ENCODE peak calls at places on chromosome 6, in nine cellular contexts. A, E, F, M, J, H, X, Q and G are unnamed samples.

GRCh38 chr6:36073587-36073986 is 46.0 kb downstream of the MAPK14 start:
- DNase-seq in A (no peak), E (no peak), F (no peak), M (no peak), J (no peak), H (no peak), X (no peak), Q (no peak), G (no peak)

GRCh38 chr6:134882426-134883038 is 67.4 kb downstream of the ALDH8A1 start:
- DNase-seq in J (peak; percentile 60), H (peak; percentile 44), E (no peak), A (peak; percentile 40), M (peak; percentile 66), Q (peak; percentile 82), X (peak; percentile 43), F (peak; percentile 22), G (peak; percentile 56)

GRCh38 chr6:101597711-101598110 is 204.2 kb downstream of the GRIK2 start:
- DNase-seq in A (no peak), M (no peak), J (no peak), Q (no peak), X (no peak), F (no peak), E (no peak), H (peak; percentile 19), G (no peak)

GRCh38 chr6:49556429-49556837 is 6.0 kb downstream of the C6orf141 start:
- DNase-seq in Q (no peak), J (peak; percentile 31), E (peak; percentile 74), H (peak; percentile 86), M (no peak), A (no peak), X (peak; percentile 89), F (peak; percentile 53), G (no peak)

GRCh38 chr6:168060521-168060931 is 18.5 kb downstream of the FRMD1 start:
- DNase-seq in M (peak; percentile 35), F (peak; percentile 13), A (peak; percentile 56), E (no peak), Q (peak; percentile 72), J (peak; percentile 60), X (peak; percentile 64), H (no peak), G (peak; percentile 72)

GRCh38 chr6:63821442-63821841 is 185.8 kb downstream of the PHF3 start:
- DNase-seq in Q (no peak), J (no peak), F (no peak), H (no peak), E (no peak), A (no peak), M (no peak), X (no peak), G (no peak)

GRCh38 chr6:156988276-156989158 is 211.3 kb downstream of the ARID1B start:
- DNase-seq in H (no peak), F (no peak), M (no peak), A (no peak), E (no peak), X (peak; percentile 39), Q (no peak), J (no peak), G (no peak)

GRCh38 chr6:39400026-39400425 is 77.5 kb upstream of the KCNK16 start:
- DNase-seq in J (no peak), M (no peak), X (no peak), F (no peak), A (no peak), Q (no peak), H (no peak), E (no peak), G (no peak)

GRCh38 chr6:95228636-95229035 is 348.7 kb upstream of the MANEA start:
- DNase-seq in H (no peak), J (no peak), E (no peak), M (no peak), X (no peak), F (no peak), Q (no peak), A (no peak), G (no peak)

GRCh38 chr6:3825851-3826581 is 23.2 kb upstream of the FAM50B start:
- DNase-seq in E (peak; percentile 94), A (peak; percentile 94), X (peak; percentile 73), M (peak; percentile 92), Q (no peak), F (peak; percentile 62), H (peak; percentile 81), J (peak; percentile 93), G (peak; percentile 86)

GRCh38 chr6:96433950-96434349 is 87.7 kb upstream of the UFL1 start:
- DNase-seq in X (no peak), Q (no peak), F (no peak), J (no peak), A (no peak), M (no peak), E (no peak), H (no peak), G (no peak)
- H3K27ac ChIP-seq in X (no peak overlapping the region), Q (no peak overlapping the region), F (no peak overlapping the region), J (no peak overlapping the region), A (no peak overlapping the region), M (no peak overlapping the region), E (no peak overlapping the region), H (no peak overlapping the region), G (no peak overlapping the region)

GRCh38 chr6:5997420-5998093 is 9.2 kb downstream of the NRN1 start:
- DNase-seq in X (no peak), Q (no peak), J (peak; percentile 29), M (no peak), A (no peak), F (no peak), H (no peak), E (no peak), G (no peak)
- H3K4me3 ChIP-seq in X (peak overlapping the region; percentile 75), Q (peak overlapping the region; percentile 9), J (peak overlapping the region; percentile 50), M (peak overlapping the region; percentile 61), A (peak overlapping the region; percentile 22), F (no peak overlapping the region), H (no peak overlapping the region), E (no peak overlapping the region), G (peak overlapping the region; percentile 74)

DNA sequence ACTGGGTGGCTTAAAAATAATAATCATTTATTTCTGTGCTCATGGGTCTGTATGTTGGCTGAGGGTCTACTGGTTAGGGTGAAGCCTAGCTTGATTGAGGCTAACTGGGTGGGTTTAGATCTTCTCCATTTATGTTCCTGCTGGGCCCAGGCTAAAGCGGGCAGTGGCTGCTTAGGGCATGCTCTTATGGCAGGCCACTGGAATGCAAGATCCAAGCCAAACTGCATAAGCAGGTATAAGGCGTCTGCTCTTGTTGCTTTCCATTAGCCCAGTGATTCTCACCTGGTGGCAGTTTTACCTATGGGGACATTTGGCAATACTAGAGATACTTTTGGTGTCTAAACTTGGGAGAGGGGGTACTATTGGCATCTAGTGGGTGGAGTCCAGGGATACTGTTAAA is 44.5 kb downstream of the QKI start:
- DNase-seq in H (no peak), A (no peak), J (no peak), F (no peak), M (no peak), E (no peak), Q (no peak), X (no peak), G (no peak)
- H3K27ac ChIP-seq in H (no peak overlapping the region), A (no peak overlapping the region), J (no peak overlapping the region), F (peak overlapping the region; percentile 54), M (no peak overlapping the region), E (peak overlapping the region; percentile 62), Q (no peak overlapping the region), X (no peak overlapping the region), G (peak overlapping the region; percentile 66)

DNA sequence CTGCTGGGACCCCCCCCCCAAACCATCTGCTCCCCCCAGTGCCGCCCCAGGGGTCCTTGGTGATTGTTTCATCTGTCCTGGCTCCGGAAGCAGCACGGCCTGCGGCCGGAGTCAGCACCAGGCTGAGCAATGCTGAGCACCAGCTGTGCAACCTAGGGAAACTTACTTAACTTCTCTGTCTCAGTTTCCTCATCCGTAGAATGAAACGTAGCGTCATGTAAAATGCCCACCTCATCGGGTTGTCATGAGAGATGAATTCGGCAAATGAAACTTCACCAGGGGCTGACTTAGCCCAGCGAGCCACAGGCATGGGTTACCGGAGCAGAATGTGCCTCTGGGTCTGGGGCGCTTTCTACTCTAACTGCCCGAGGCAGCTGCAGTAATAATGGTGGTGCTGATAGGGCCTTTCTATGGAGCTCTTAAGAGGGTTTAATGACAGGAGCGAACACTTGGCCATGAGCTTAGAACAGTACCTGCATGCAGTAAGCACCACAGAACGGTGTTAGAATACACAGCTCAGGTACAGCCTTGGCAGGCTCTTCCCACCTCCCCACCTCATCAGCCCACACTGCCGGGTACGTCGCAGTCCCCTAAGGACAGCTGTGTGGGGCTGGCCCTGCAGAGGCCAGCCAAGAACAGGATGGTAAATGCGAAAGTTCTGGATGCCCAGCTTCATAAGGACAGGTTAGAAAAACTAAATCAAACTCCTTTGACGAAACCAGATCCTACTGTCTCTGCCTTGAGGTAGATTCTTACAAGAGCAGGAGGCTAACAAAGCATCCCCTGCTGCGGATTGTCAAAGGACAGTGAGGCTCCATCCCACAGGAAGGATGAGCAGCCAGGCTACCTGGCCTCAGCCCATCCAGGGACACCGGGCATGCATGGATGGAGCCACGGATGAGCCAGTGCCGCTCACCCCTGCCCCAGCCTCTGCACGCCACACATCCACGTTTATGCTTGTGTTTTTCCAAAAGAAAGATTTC is 1.5 kb downstream of the THBS2 start:
- DNase-seq in X (no peak), M (peak; percentile 19), F (no peak), E (no peak), J (peak; percentile 8), A (no peak), Q (no peak), H (no peak), G (no peak)
- H3K4me3 ChIP-seq in X (no peak overlapping the region), M (peak overlapping the region; percentile 51), F (no peak overlapping the region), E (no peak overlapping the region), J (no peak overlapping the region), A (peak overlapping the region; percentile 1), Q (peak overlapping the region; percentile 44), H (no peak overlapping the region), G (peak overlapping the region; percentile 54)

GRCh38 chr6:41935685-41936072 is 5.9 kb downstream of the CCND3 start:
- DNase-seq in H (no peak), F (no peak), E (no peak), A (no peak), M (no peak), J (peak; percentile 35), Q (no peak), X (no peak), G (no peak)
- H3K27ac ChIP-seq in H (peak overlapping the region; percentile 24), F (peak overlapping the region; percentile 99), E (peak overlapping the region; percentile 85), A (no peak overlapping the region), M (no peak overlapping the region), J (peak overlapping the region; percentile 32), Q (no peak overlapping the region), X (peak overlapping the region; percentile 3), G (peak overlapping the region; percentile 97)

GRCh38 chr6:31765910-31766794 is 3.7 kb downstream of the SAPCD1 start:
- DNase-seq in J (no peak), F (no peak), H (no peak), Q (no peak), X (peak; percentile 67), E (no peak), A (no peak), M (no peak), G (no peak)
- H3K4me3 ChIP-seq in J (no peak overlapping the region), F (no peak overlapping the region), H (no peak overlapping the region), Q (peak overlapping the region; percentile 24), X (peak overlapping the region; percentile 56), E (no peak overlapping the region), A (peak overlapping the region; percentile 15), M (no peak overlapping the region), G (peak overlapping the region; percentile 43)